ENCODE peak calls at places on chromosomes 16 and 17, in seven cellular contexts. One of them, this sample, is unnamed.

GRCh38 chr16:58510097-58510775 is 5.1 kb upstream of the SETD6 start:
- DNase-seq in epithelial cell of esophagus: no peak
- DNase-seq in BE2C: no peak
- DNase-seq in adrenal gland: no peak
- DNase-seq in Calu3: no peak
- DNase-seq in ascending aorta: peak
- DNase-seq in HFFc6: no peak
- DNase-seq in this sample: no peak

GRCh38 chr16:54180421-54181359 is 105.9 kb downstream of the IRX3 start:
- DNase-seq in BE2C: no peak
- DNase-seq in adrenal gland: no peak
- DNase-seq in Calu3: peak
- DNase-seq in epithelial cell of esophagus: no peak
- DNase-seq in ascending aorta: no peak
- DNase-seq in HFFc6: no peak
- DNase-seq in this sample: no peak

GRCh38 chr17:4594406-4595349 is 10.3 kb downstream of the SMTNL2 start:
- DNase-seq in Calu3: peak
- DNase-seq in ascending aorta: no peak
- DNase-seq in HFFc6: no peak
- DNase-seq in adrenal gland: no peak
- DNase-seq in BE2C: no peak
- DNase-seq in epithelial cell of esophagus: peak
- DNase-seq in this sample: no peak

GRCh38 chr16:19218581-19218980 is 50.5 kb downstream of the SYT17 start:
- DNase-seq in epithelial cell of esophagus: no peak
- DNase-seq in BE2C: no peak
- DNase-seq in ascending aorta: no peak
- DNase-seq in adrenal gland: no peak
- DNase-seq in Calu3: no peak
- DNase-seq in HFFc6: no peak
- DNase-seq in this sample: no peak

GRCh38 chr16:67881557-67882220 is 3.0 kb upstream of the NRN1L start:
- DNase-seq in BE2C: no peak
- DNase-seq in adrenal gland: peak
- DNase-seq in ascending aorta: no peak
- DNase-seq in Calu3: no peak
- DNase-seq in HFFc6: no peak
- DNase-seq in epithelial cell of esophagus: no peak
- DNase-seq in this sample: no peak

GRCh38 chr17:20116683-20117309 is 107.6 kb downstream of the SPECC1 start:
- DNase-seq in HFFc6: peak
- DNase-seq in epithelial cell of esophagus: peak
- DNase-seq in BE2C: peak
- DNase-seq in ascending aorta: no peak
- DNase-seq in Calu3: peak
- DNase-seq in adrenal gland: peak
- DNase-seq in this sample: peak

GRCh38 chr16:19463468-19464315 is 46.0 kb downstream of the TMC5 start:
- DNase-seq in BE2C: no peak
- DNase-seq in epithelial cell of esophagus: peak
- DNase-seq in Calu3: no peak
- DNase-seq in adrenal gland: no peak
- DNase-seq in ascending aorta: no peak
- DNase-seq in HFFc6: peak
- DNase-seq in this sample: no peak

GRCh38 chr17:59807892-59808509 is 84.7 kb downstream of the TUBD1 start:
- DNase-seq in epithelial cell of esophagus: no peak
- DNase-seq in BE2C: no peak
- DNase-seq in Calu3: no peak
- DNase-seq in HFFc6: no peak
- DNase-seq in ascending aorta: no peak
- DNase-seq in adrenal gland: no peak
- DNase-seq in this sample: no peak

GRCh38 chr17:44279586-44280344 is 11.8 kb upstream of the SLC4A1 start:
- DNase-seq in adrenal gland: peak
- DNase-seq in epithelial cell of esophagus: peak
- DNase-seq in Calu3: peak
- DNase-seq in ascending aorta: peak
- DNase-seq in HFFc6: peak
- DNase-seq in BE2C: no peak
- DNase-seq in this sample: peak

GRCh38 chr16:57781741-57782606 is 20.3 kb downstream of the KIFC3 start:
- DNase-seq in HFFc6: peak
- DNase-seq in ascending aorta: no peak
- DNase-seq in adrenal gland: no peak
- DNase-seq in BE2C: no peak
- DNase-seq in epithelial cell of esophagus: peak
- DNase-seq in Calu3: no peak
- DNase-seq in this sample: no peak

GRCh38 chr16:71338193-71338592 is 20.3 kb upstream of the CALB2 start:
- DNase-seq in Calu3: peak
- DNase-seq in HFFc6: no peak
- DNase-seq in adrenal gland: no peak
- DNase-seq in ascending aorta: no peak
- DNase-seq in BE2C: no peak
- DNase-seq in epithelial cell of esophagus: peak
- DNase-seq in this sample: no peak

GRCh38 chr16:89334988-89335802 is 117.7 kb downstream of the ZNF778 start:
- DNase-seq in BE2C: no peak
- DNase-seq in epithelial cell of esophagus: no peak
- DNase-seq in Calu3: no peak
- DNase-seq in adrenal gland: no peak
- DNase-seq in ascending aorta: no peak
- DNase-seq in HFFc6: no peak
- DNase-seq in this sample: no peak

GRCh38 chr16:48609453-48610023 is 442 bp downstream of the N4BP1 start:
- DNase-seq in epithelial cell of esophagus: peak
- DNase-seq in ascending aorta: peak
- DNase-seq in adrenal gland: peak
- DNase-seq in BE2C: peak
- DNase-seq in HFFc6: peak
- DNase-seq in Calu3: peak
- DNase-seq in this sample: peak

GRCh38 chr16:86660623-86661022 is 82.3 kb downstream of the FOXL1 start:
- DNase-seq in Calu3: no peak
- DNase-seq in epithelial cell of esophagus: peak
- DNase-seq in HFFc6: no peak
- DNase-seq in ascending aorta: peak
- DNase-seq in BE2C: no peak
- DNase-seq in adrenal gland: no peak
- DNase-seq in this sample: no peak

GRCh38 chr17:82956726-82957468 is 117.1 kb upstream of the ZNF750 start:
- DNase-seq in epithelial cell of esophagus: no peak
- DNase-seq in Calu3: no peak
- DNase-seq in BE2C: no peak
- DNase-seq in ascending aorta: peak
- DNase-seq in adrenal gland: no peak
- DNase-seq in HFFc6: no peak
- DNase-seq in this sample: no peak

GRCh38 chr17:52465407-52465806 is 306.9 kb upstream of the CA10 start:
- DNase-seq in BE2C: no peak
- DNase-seq in HFFc6: no peak
- DNase-seq in epithelial cell of esophagus: no peak
- DNase-seq in adrenal gland: no peak
- DNase-seq in Calu3: no peak
- DNase-seq in ascending aorta: no peak
- DNase-seq in this sample: no peak

GRCh38 chr17:20236586-20237227 is 227.5 kb downstream of the SPECC1 start:
- DNase-seq in BE2C: no peak
- DNase-seq in HFFc6: no peak
- DNase-seq in adrenal gland: no peak
- DNase-seq in Calu3: no peak
- DNase-seq in epithelial cell of esophagus: no peak
- DNase-seq in ascending aorta: no peak
- DNase-seq in this sample: peak

GRCh38 chr17:78044280-78044835 is 84.2 kb downstream of the TMC6 start:
- DNase-seq in ascending aorta: no peak
- DNase-seq in BE2C: no peak
- DNase-seq in Calu3: no peak
- DNase-seq in adrenal gland: no peak
- DNase-seq in epithelial cell of esophagus: peak
- DNase-seq in HFFc6: no peak
- DNase-seq in this sample: no peak

GRCh38 chr17:60303406-60304099 is 88.4 kb downstream of the USP32 start:
- DNase-seq in ascending aorta: no peak
- DNase-seq in BE2C: no peak
- DNase-seq in Calu3: no peak
- DNase-seq in epithelial cell of esophagus: no peak
- DNase-seq in adrenal gland: no peak
- DNase-seq in HFFc6: no peak
- DNase-seq in this sample: no peak

GRCh38 chr16:66551362-66551761 is 1.0 kb upstream of the CKLF start:
- DNase-seq in epithelial cell of esophagus: peak
- DNase-seq in adrenal gland: no peak
- DNase-seq in HFFc6: no peak
- DNase-seq in Calu3: peak
- DNase-seq in BE2C: peak
- DNase-seq in ascending aorta: peak
- DNase-seq in this sample: peak
- TF ChIP-seq CTCF in epithelial cell of esophagus: peak
- TF ChIP-seq CTCF in adrenal gland: no peak
- TF ChIP-seq CTCF in HFFc6: peak
- TF ChIP-seq CTCF in Calu3: peak
- TF ChIP-seq CTCF in BE2C: peak
- TF ChIP-seq CTCF in ascending aorta: no peak
- TF ChIP-seq CTCF in this sample: peak

GRCh38 chr17:46785696-46786095 is 32.8 kb downstream of the WNT3 start:
- DNase-seq in BE2C: no peak
- DNase-seq in epithelial cell of esophagus: no peak
- DNase-seq in Calu3: no peak
- DNase-seq in adrenal gland: no peak
- DNase-seq in ascending aorta: no peak
- DNase-seq in HFFc6: no peak
- DNase-seq in this sample: peak

GRCh38 chr17:46783031-46783593 is 35.4 kb downstream of the WNT3 start:
- DNase-seq in epithelial cell of esophagus: peak
- DNase-seq in BE2C: no peak
- DNase-seq in Calu3: peak
- DNase-seq in ascending aorta: no peak
- DNase-seq in HFFc6: no peak
- DNase-seq in adrenal gland: no peak
- DNase-seq in this sample: no peak

GRCh38 chr17:46777943-46778915 is 40.3 kb downstream of the WNT3 start:
- DNase-seq in BE2C: no peak
- DNase-seq in ascending aorta: no peak
- DNase-seq in HFFc6: no peak
- DNase-seq in epithelial cell of esophagus: no peak
- DNase-seq in Calu3: no peak
- DNase-seq in adrenal gland: no peak
- DNase-seq in this sample: no peak

GRCh38 chr17:46780003-46780373 is 38.5 kb downstream of the WNT3 start:
- DNase-seq in Calu3: no peak
- DNase-seq in epithelial cell of esophagus: no peak
- DNase-seq in HFFc6: no peak
- DNase-seq in BE2C: no peak
- DNase-seq in adrenal gland: no peak
- DNase-seq in ascending aorta: no peak
- DNase-seq in this sample: no peak

DNA sequence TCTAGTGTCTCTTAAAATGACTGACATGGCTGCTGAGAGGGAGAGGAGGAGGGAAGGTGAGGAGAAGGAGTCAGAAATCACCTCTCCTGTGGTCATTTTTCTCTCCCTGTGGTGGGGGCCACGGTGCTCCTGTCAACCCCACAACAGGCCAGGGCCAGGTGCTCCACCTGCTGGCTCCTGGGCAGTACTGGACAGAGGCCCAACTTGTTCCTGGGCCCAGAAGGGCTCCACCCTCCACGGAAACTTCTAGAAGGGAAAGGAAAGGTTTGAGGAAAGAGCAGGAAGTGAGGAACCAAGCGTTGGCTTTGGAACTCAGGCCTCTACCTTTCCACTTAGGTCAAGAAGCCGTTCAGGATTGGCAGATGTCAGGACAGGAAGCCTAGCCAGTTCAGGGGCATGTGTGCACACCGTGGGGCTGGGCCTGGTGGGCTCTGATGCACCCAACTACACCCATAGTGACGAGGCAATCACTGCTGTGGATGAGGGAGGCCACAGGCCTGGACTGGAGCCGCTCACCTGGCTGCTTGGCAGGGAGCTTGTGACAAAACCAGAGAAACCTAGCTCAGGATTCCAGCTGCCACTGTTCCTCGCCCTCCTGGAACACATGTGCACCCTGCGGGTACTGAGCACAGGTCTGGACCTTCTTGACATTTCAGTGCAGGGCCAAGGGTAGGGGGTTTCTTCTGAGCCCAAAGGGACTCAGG is 36.1 kb downstream of the WNT3 start:
- DNase-seq in BE2C: peak
- DNase-seq in ascending aorta: no peak
- DNase-seq in epithelial cell of esophagus: peak
- DNase-seq in Calu3: peak
- DNase-seq in HFFc6: peak
- DNase-seq in adrenal gland: no peak
- DNase-seq in this sample: peak
- TF ChIP-seq CTCF in BE2C: peak
- TF ChIP-seq CTCF in ascending aorta: peak
- TF ChIP-seq CTCF in epithelial cell of esophagus: peak
- TF ChIP-seq CTCF in Calu3: peak
- TF ChIP-seq CTCF in HFFc6: peak
- TF ChIP-seq CTCF in adrenal gland: peak
- TF ChIP-seq CTCF in this sample: peak

GRCh38 chr16:75251280-75252048 is at the start of gene BCAR1:
- DNase-seq in HFFc6: peak
- DNase-seq in Calu3: peak
- DNase-seq in ascending aorta: peak
- DNase-seq in epithelial cell of esophagus: peak
- DNase-seq in BE2C: peak
- DNase-seq in adrenal gland: peak
- DNase-seq in this sample: peak
- TF ChIP-seq CTCF in HFFc6: peak
- TF ChIP-seq CTCF in Calu3: peak
- TF ChIP-seq CTCF in ascending aorta: no peak
- TF ChIP-seq CTCF in epithelial cell of esophagus: peak
- TF ChIP-seq CTCF in BE2C: no peak
- TF ChIP-seq CTCF in adrenal gland: no peak
- TF ChIP-seq CTCF in this sample: no peak

GRCh38 chr17:28747801-28748750 is 4.3 kb downstream of the TRAF4 start:
- DNase-seq in Calu3: no peak
- DNase-seq in ascending aorta: no peak
- DNase-seq in HFFc6: no peak
- DNase-seq in epithelial cell of esophagus: no peak
- DNase-seq in BE2C: no peak
- DNase-seq in adrenal gland: no peak
- DNase-seq in this sample: no peak

GRCh38 chr17:28748852-28749515 is 5.2 kb downstream of the TRAF4 start:
- DNase-seq in epithelial cell of esophagus: no peak
- DNase-seq in Calu3: no peak
- DNase-seq in BE2C: no peak
- DNase-seq in ascending aorta: no peak
- DNase-seq in adrenal gland: no peak
- DNase-seq in HFFc6: no peak
- DNase-seq in this sample: no peak

GRCh38 chr17:28751600-28752366 is 8.0 kb downstream of the TRAF4 start:
- DNase-seq in Calu3: no peak
- DNase-seq in adrenal gland: no peak
- DNase-seq in HFFc6: no peak
- DNase-seq in epithelial cell of esophagus: no peak
- DNase-seq in ascending aorta: no peak
- DNase-seq in BE2C: no peak
- DNase-seq in this sample: no peak

GRCh38 chr17:28750178-28751047 is 6.6 kb downstream of the TRAF4 start:
- DNase-seq in adrenal gland: peak
- DNase-seq in BE2C: peak
- DNase-seq in epithelial cell of esophagus: peak
- DNase-seq in ascending aorta: peak
- DNase-seq in Calu3: peak
- DNase-seq in HFFc6: peak
- DNase-seq in this sample: peak

GRCh38 chr17:28749516-28750177 is 5.8 kb downstream of the TRAF4 start:
- DNase-seq in epithelial cell of esophagus: no peak
- DNase-seq in adrenal gland: no peak
- DNase-seq in BE2C: no peak
- DNase-seq in ascending aorta: no peak
- DNase-seq in Calu3: no peak
- DNase-seq in HFFc6: no peak
- DNase-seq in this sample: no peak
- TF ChIP-seq CTCF in epithelial cell of esophagus: no peak
- TF ChIP-seq CTCF in adrenal gland: no peak
- TF ChIP-seq CTCF in BE2C: no peak
- TF ChIP-seq CTCF in ascending aorta: no peak
- TF ChIP-seq CTCF in Calu3: no peak
- TF ChIP-seq CTCF in HFFc6: no peak
- TF ChIP-seq CTCF in this sample: no peak